ENCODE peak calls at places on chromosomes 7 and 10, in four cellular contexts. One of them, this sample, is unnamed.
A peak's percentile ranks its signal among the peaks of the same experiment; 100 is the strongest.

GRCh38 chr10:97714401-97715258 is 1.1 kb downstream of the MARVELD1 start:
- DNase-seq in fibroblast of the aortic adventitia: peak; percentile 79
- DNase-seq in neural progenitor cell: peak; percentile 83
- DNase-seq in progenitor cell of endocrine pancreas: peak; percentile 25
- DNase-seq in this sample: no peak

GRCh38 chr10:60747817-60748469 is 30.3 kb upstream of the CDK1 start:
- DNase-seq in progenitor cell of endocrine pancreas: no peak
- DNase-seq in fibroblast of the aortic adventitia: no peak
- DNase-seq in neural progenitor cell: no peak
- DNase-seq in this sample: no peak

GRCh38 chr10:74058658-74059057 is 60.7 kb downstream of the VCL start:
- DNase-seq in progenitor cell of endocrine pancreas: no peak
- DNase-seq in fibroblast of the aortic adventitia: no peak
- DNase-seq in neural progenitor cell: peak; percentile 28
- DNase-seq in this sample: no peak

GRCh38 chr10:123882681-123883445 is 8.7 kb downstream of the CPXM2 start:
- DNase-seq in progenitor cell of endocrine pancreas: no peak
- DNase-seq in fibroblast of the aortic adventitia: no peak
- DNase-seq in neural progenitor cell: no peak
- DNase-seq in this sample: no peak

GRCh38 chr10:88076027-88076880 is 212.8 kb downstream of the PTEN start:
- DNase-seq in progenitor cell of endocrine pancreas: no peak
- DNase-seq in fibroblast of the aortic adventitia: no peak
- DNase-seq in neural progenitor cell: no peak
- DNase-seq in this sample: no peak

GRCh38 chr7:80060218-80060806 is 74.3 kb upstream of the GNAI1 start:
- DNase-seq in fibroblast of the aortic adventitia: peak; percentile 82
- DNase-seq in progenitor cell of endocrine pancreas: no peak
- DNase-seq in neural progenitor cell: peak; percentile 38
- DNase-seq in this sample: peak; percentile 73

GRCh38 chr7:134014935-134015334 is 112.2 kb upstream of the LRGUK start:
- DNase-seq in neural progenitor cell: no peak
- DNase-seq in progenitor cell of endocrine pancreas: no peak
- DNase-seq in fibroblast of the aortic adventitia: no peak
- DNase-seq in this sample: no peak

GRCh38 chr10:96835826-96836365 is 3.8 kb downstream of the LCOR start:
- DNase-seq in fibroblast of the aortic adventitia: peak; percentile 38
- DNase-seq in progenitor cell of endocrine pancreas: no peak
- DNase-seq in neural progenitor cell: no peak
- DNase-seq in this sample: no peak

GRCh38 chr7:117087639-117088396 is 134.5 kb downstream of the ST7 start:
- DNase-seq in progenitor cell of endocrine pancreas: no peak
- DNase-seq in neural progenitor cell: no peak
- DNase-seq in fibroblast of the aortic adventitia: no peak
- DNase-seq in this sample: no peak

GRCh38 chr10:104809288-104810090 is 168.4 kb downstream of the SORCS3 start:
- DNase-seq in fibroblast of the aortic adventitia: no peak
- DNase-seq in neural progenitor cell: no peak
- DNase-seq in progenitor cell of endocrine pancreas: no peak
- DNase-seq in this sample: no peak

GRCh38 chr10:90658791-90659190 is 199.0 kb downstream of the HTR7 start:
- DNase-seq in progenitor cell of endocrine pancreas: no peak
- DNase-seq in neural progenitor cell: no peak
- DNase-seq in fibroblast of the aortic adventitia: no peak
- DNase-seq in this sample: no peak

GRCh38 chr10:130936844-130937243 is 374.7 kb downstream of the TCERG1L start:
- DNase-seq in fibroblast of the aortic adventitia: no peak
- DNase-seq in neural progenitor cell: no peak
- DNase-seq in progenitor cell of endocrine pancreas: no peak
- DNase-seq in this sample: no peak

GRCh38 chr10:55410415-55410885 is 609.4 kb upstream of the PCDH15 start:
- DNase-seq in progenitor cell of endocrine pancreas: no peak
- DNase-seq in neural progenitor cell: peak; percentile 92
- DNase-seq in fibroblast of the aortic adventitia: no peak
- DNase-seq in this sample: peak; percentile 80

GRCh38 chr7:150621376-150621775 is 10.8 kb downstream of the GIMAP6 start:
- DNase-seq in fibroblast of the aortic adventitia: no peak
- DNase-seq in progenitor cell of endocrine pancreas: no peak
- DNase-seq in neural progenitor cell: no peak
- DNase-seq in this sample: no peak

GRCh38 chr7:16657656-16658279 is 11.8 kb downstream of the BZW2 start:
- DNase-seq in fibroblast of the aortic adventitia: peak; percentile 85
- DNase-seq in progenitor cell of endocrine pancreas: no peak
- DNase-seq in neural progenitor cell: peak; percentile 59
- DNase-seq in this sample: no peak
- TF ChIP-seq CTCF in fibroblast of the aortic adventitia: peak; percentile 50
- TF ChIP-seq CTCF in progenitor cell of endocrine pancreas: no peak
- TF ChIP-seq CTCF in neural progenitor cell: peak; percentile 8
- TF ChIP-seq CTCF in this sample: no peak

DNA sequence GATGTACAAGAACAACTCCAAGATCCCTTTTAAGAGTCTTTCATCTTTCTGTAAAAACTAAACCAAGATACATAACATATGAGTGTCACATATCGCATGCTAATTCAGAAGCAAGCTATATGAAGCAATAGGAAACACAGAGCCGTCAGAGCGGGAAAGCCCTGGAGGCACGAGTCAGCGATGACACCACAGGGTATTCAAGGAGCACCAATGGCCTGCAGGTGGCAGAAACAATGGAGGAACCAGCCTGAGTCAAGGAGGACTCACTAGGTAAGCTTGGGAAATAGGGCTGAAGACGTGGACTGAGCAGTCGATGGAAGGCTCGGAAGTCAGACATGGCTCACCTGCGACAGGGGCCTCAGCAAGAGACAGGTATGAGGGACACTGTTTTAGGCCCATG is 214.4 kb downstream of the FAM107B start:
- DNase-seq in neural progenitor cell: peak; percentile 56
- DNase-seq in progenitor cell of endocrine pancreas: no peak
- DNase-seq in fibroblast of the aortic adventitia: peak; percentile 51
- DNase-seq in this sample: no peak
- TF ChIP-seq CTCF in neural progenitor cell: peak; percentile 49
- TF ChIP-seq CTCF in progenitor cell of endocrine pancreas: peak; percentile 33
- TF ChIP-seq CTCF in fibroblast of the aortic adventitia: peak; percentile 11
- TF ChIP-seq CTCF in this sample: no peak

GRCh38 chr10:70462349-70462984 is 16.1 kb upstream of the PALD1 start:
- DNase-seq in progenitor cell of endocrine pancreas: no peak
- DNase-seq in fibroblast of the aortic adventitia: peak; percentile 58
- DNase-seq in neural progenitor cell: peak; percentile 1
- DNase-seq in this sample: peak; percentile 28
- TF ChIP-seq CTCF in progenitor cell of endocrine pancreas: no peak
- TF ChIP-seq CTCF in fibroblast of the aortic adventitia: no peak
- TF ChIP-seq CTCF in neural progenitor cell: no peak
- TF ChIP-seq CTCF in this sample: no peak

DNA sequence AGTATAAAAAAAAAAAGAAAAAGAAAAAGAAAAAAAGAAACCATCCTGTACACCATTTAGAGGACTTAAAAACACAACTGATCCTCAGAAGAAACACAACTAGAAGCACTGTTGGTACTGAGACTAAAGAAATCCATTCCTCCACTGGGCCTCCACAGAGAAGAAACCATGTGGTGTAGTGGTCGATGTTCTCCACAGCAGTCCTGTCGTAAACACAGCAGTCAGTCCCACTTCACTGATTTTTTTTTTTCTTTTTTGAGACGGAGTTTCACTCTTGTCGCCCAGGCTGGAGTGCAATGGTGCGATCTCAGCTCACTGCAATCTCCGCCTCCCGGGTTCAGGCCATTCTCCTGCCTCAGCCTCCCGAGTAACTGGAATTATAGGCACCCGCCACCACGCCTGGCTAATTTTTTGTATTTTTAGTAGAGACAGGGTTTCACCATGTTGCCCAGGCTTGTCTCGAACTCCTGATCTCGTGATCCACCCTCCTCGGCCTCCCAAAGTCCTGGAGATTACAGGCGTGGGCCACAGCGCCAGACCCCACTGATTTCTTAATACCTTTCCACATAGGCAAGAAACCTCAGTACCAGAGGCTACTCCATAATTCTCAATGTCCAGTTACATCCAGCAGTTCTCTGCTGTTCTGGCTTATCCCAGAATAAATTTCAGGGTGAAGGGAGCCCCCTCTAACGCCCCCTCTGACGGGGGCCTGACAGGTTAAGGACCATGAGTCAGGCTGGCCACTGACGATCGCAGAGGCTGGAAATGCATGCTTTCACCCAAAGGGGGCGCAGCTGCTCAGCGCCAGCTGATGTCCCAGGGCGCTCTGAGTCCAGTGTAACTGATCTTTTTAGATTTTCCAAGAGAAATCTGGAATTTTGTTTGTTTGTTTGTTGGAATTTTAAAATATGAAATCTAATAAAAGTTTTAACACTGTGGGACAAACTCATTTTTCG is 24.8 kb upstream of the FFAR4 start:
- DNase-seq in progenitor cell of endocrine pancreas: no peak
- DNase-seq in fibroblast of the aortic adventitia: peak; percentile 62
- DNase-seq in neural progenitor cell: peak; percentile 72
- DNase-seq in this sample: no peak
- TF ChIP-seq CTCF in progenitor cell of endocrine pancreas: peak; percentile 85
- TF ChIP-seq CTCF in fibroblast of the aortic adventitia: peak; percentile 95
- TF ChIP-seq CTCF in neural progenitor cell: peak; percentile 95
- TF ChIP-seq CTCF in this sample: peak; percentile 36

DNA sequence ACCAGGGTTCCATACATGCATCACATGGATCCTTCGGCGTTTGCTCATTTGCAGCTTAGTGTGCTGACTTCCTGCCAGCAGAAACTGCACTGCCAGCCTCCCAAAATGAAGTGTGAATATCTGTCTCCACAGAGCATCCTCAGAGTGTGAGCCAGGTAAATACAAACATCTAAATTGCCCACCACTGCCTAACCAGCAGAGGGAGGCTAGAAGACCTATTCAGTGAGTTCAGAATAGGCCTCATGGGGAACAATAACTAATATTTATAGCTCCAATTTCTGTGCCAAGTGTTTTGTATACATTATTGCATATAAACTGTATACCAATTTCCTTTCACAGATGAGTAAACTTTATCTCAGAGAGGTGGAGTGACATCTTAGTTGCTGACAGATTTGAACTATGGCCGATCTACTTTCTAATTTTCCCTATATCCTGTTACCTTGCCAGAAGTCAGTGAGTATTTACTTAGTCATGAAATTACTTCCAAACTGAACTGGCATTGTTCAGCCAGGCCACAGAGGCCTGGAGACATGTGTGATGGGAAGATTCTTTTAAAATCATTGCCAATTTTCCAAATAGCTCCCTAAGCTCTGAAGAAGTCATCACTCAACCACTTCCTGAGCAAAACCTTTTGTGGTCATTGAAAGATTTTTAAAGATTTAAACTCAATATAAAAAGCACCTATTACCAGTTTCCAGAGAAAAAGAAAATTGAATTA is 926.5 kb upstream of the GHITM start:
- DNase-seq in progenitor cell of endocrine pancreas: no peak
- DNase-seq in fibroblast of the aortic adventitia: peak; percentile 11
- DNase-seq in neural progenitor cell: no peak
- DNase-seq in this sample: peak; percentile 76
- TF ChIP-seq CTCF in progenitor cell of endocrine pancreas: no peak
- TF ChIP-seq CTCF in fibroblast of the aortic adventitia: no peak
- TF ChIP-seq CTCF in neural progenitor cell: no peak
- TF ChIP-seq CTCF in this sample: no peak

GRCh38 chr7:73343671-73344380 is 15.9 kb downstream of the FKBP6 start:
- DNase-seq in progenitor cell of endocrine pancreas: no peak
- DNase-seq in fibroblast of the aortic adventitia: no peak
- DNase-seq in neural progenitor cell: peak; percentile 27
- DNase-seq in this sample: no peak

GRCh38 chr7:73345538-73345937 is 17.6 kb downstream of the FKBP6 start:
- DNase-seq in progenitor cell of endocrine pancreas: no peak
- DNase-seq in neural progenitor cell: no peak
- DNase-seq in fibroblast of the aortic adventitia: no peak
- DNase-seq in this sample: no peak

GRCh38 chr7:73341877-73342276 is 13.9 kb downstream of the FKBP6 start:
- DNase-seq in neural progenitor cell: no peak
- DNase-seq in progenitor cell of endocrine pancreas: no peak
- DNase-seq in fibroblast of the aortic adventitia: peak; percentile 73
- DNase-seq in this sample: no peak

GRCh38 chr7:73340514-73340913 is 12.6 kb downstream of the FKBP6 start:
- DNase-seq in fibroblast of the aortic adventitia: no peak
- DNase-seq in progenitor cell of endocrine pancreas: no peak
- DNase-seq in neural progenitor cell: no peak
- DNase-seq in this sample: no peak

GRCh38 chr7:73342645-73343044 is 14.7 kb downstream of the FKBP6 start:
- DNase-seq in neural progenitor cell: peak; percentile 71
- DNase-seq in progenitor cell of endocrine pancreas: no peak
- DNase-seq in fibroblast of the aortic adventitia: peak; percentile 73
- DNase-seq in this sample: no peak
- TF ChIP-seq CTCF in neural progenitor cell: peak; percentile 68
- TF ChIP-seq CTCF in progenitor cell of endocrine pancreas: peak; percentile 53
- TF ChIP-seq CTCF in fibroblast of the aortic adventitia: peak; percentile 71
- TF ChIP-seq CTCF in this sample: peak; percentile 42

GRCh38 chr7:50618281-50618680 is 53.1 kb upstream of the DDC start:
- DNase-seq in progenitor cell of endocrine pancreas: no peak
- DNase-seq in neural progenitor cell: no peak
- DNase-seq in fibroblast of the aortic adventitia: no peak
- DNase-seq in this sample: no peak

GRCh38 chr7:50613473-50613872 is 48.3 kb upstream of the DDC start:
- DNase-seq in neural progenitor cell: no peak
- DNase-seq in progenitor cell of endocrine pancreas: no peak
- DNase-seq in fibroblast of the aortic adventitia: no peak
- DNase-seq in this sample: no peak

GRCh38 chr7:50615519-50615845 is 50.3 kb upstream of the DDC start:
- DNase-seq in neural progenitor cell: no peak
- DNase-seq in fibroblast of the aortic adventitia: no peak
- DNase-seq in progenitor cell of endocrine pancreas: no peak
- DNase-seq in this sample: no peak

GRCh38 chr7:50612704-50613103 is 47.5 kb upstream of the DDC start:
- DNase-seq in neural progenitor cell: no peak
- DNase-seq in fibroblast of the aortic adventitia: no peak
- DNase-seq in progenitor cell of endocrine pancreas: no peak
- DNase-seq in this sample: no peak

DNA sequence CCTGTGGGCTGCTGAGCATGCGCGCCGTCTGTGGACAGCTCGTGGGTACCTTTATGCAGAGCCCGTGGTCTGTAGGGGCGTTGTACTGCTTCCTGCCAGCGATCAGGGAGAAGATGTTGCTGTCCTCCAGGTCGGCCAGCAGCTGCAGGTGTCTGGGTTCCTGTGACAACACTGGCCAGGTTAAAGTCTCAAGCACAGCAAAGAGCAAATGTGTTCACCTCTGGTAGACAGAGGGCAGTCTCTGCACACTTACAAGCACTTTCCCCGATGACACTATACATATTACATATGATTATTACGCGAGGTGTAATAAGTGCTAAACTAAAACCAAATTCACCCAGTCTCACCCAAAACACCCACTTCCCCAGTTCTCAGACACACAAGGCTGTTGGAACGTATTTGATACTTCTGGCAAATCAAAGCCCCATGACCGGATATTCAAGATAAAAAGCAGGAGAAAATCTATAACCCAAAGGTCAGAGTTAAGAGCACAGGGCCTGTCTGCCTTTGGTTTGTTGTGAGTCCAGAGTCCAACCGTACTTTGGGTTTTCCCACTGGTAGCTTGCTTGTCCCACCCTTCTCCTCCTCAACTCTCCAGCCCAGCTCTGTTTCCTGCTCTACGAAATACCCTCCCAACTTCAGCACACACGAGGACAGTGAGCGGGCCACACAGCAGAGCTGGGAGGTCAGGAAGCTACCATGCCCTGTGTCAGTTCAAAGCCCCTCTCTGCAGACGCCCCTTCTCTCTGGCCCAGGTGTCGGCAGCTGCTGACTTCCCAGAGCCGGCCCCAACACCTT is 49.7 kb upstream of the DDC start:
- DNase-seq in neural progenitor cell: no peak
- DNase-seq in progenitor cell of endocrine pancreas: no peak
- DNase-seq in fibroblast of the aortic adventitia: peak; percentile 5
- DNase-seq in this sample: no peak
- TF ChIP-seq CTCF in neural progenitor cell: peak; percentile 20
- TF ChIP-seq CTCF in progenitor cell of endocrine pancreas: peak; percentile 10
- TF ChIP-seq CTCF in fibroblast of the aortic adventitia: no peak
- TF ChIP-seq CTCF in this sample: peak; percentile 51

This sample was measured in LNCaP clone FGC.